ENCODE peak calls at places on chromosomes 6 and 20, in four cellular contexts. A, E, J and T are unnamed samples.

GRCh38 chr6:2529217-2529719 is 221.5 kb downstream of the MYLK4 start:
- DNase-seq in A (no peak), E (no peak), J (no peak), T (no peak)

GRCh38 chr6:159988983-159989454 is 20.1 kb downstream of the IGF2R start:
- DNase-seq in A (peak), E (peak), J (no peak), T (no peak)

GRCh38 chr6:97626586-97627441 is 343.8 kb upstream of the MMS22L start:
- DNase-seq in A (peak), E (peak), J (no peak), T (no peak)

GRCh38 chr6:51934098-51934497 is 153.3 kb downstream of the PKHD1 start:
- DNase-seq in A (no peak), E (no peak), J (no peak), T (peak)

GRCh38 chr6:42007286-42007685 is 43.0 kb upstream of the TAF8 start:
- DNase-seq in A (no peak), E (no peak), J (no peak), T (no peak)

GRCh38 chr6:29722773-29723665 is at the start of gene HLA-F:
- DNase-seq in A (peak), E (peak), J (peak), T (peak)

GRCh38 chr6:11008821-11009220 is 35.3 kb downstream of the ELOVL2 start:
- DNase-seq in A (peak), E (peak), J (no peak), T (no peak)

GRCh38 chr20:10679269-10679668 is 5.5 kb upstream of the JAG1 start:
- DNase-seq in A (peak), E (no peak), J (no peak), T (no peak)

GRCh38 chr6:106556368-106556960 is 72.8 kb downstream of the RTN4IP1 start:
- DNase-seq in A (peak), E (peak), J (no peak), T (no peak)

GRCh38 chr6:122977180-122977579 is 18.9 kb upstream of the CLVS2 start:
- DNase-seq in A (no peak), E (no peak), J (no peak), T (no peak)

GRCh38 chr6:119535332-119535731 is 185.8 kb upstream of the MAN1A1 start:
- DNase-seq in A (no peak), E (no peak), J (peak), T (no peak)

GRCh38 chr20:36465109-36466080 is 75.9 kb upstream of the MYL9 start:
- DNase-seq in A (peak), E (peak), J (no peak), T (no peak)

GRCh38 chr6:47922391-47922790 is 140.6 kb downstream of the OPN5 start:
- DNase-seq in A (peak), E (peak), J (no peak), T (no peak)

GRCh38 chr20:4855555-4855954 is 133.8 kb downstream of the PRND start:
- DNase-seq in A (no peak), E (no peak), J (no peak), T (no peak)

GRCh38 chr6:25027221-25027916 is 91.6 kb upstream of the RIPOR2 start:
- DNase-seq in A (no peak), E (no peak), J (peak), T (peak)

GRCh38 chr6:88031550-88031949 is 16.1 kb upstream of the SPACA1 start:
- DNase-seq in A (no peak), E (no peak), J (no peak), T (no peak)

GRCh38 chr20:44187054-44187762 is at the start of gene JPH2:
- DNase-seq in A (peak), E (peak), J (no peak), T (no peak)

GRCh38 chr6:117666881-117667280 is 8.4 kb upstream of the NUS1 start:
- DNase-seq in A (peak), E (peak), J (no peak), T (no peak)

GRCh38 chr6:10478187-10479040 is 42.7 kb upstream of the GCNT2 start:
- DNase-seq in A (peak), E (peak), J (peak), T (peak)

GRCh38 chr6:155974967-155975366 is 519.3 kb upstream of the NOX3 start:
- DNase-seq in A (no peak), E (no peak), J (no peak), T (no peak)

GRCh38 chr6:116133453-116133852 is 7.5 kb upstream of the COL10A1 start:
- DNase-seq in A (no peak), E (no peak), J (no peak), T (no peak)

GRCh38 chr6:46935687-46936086 is 13.9 kb upstream of the ADGRF5 start:
- DNase-seq in A (peak), E (no peak), J (no peak), T (no peak)

GRCh38 chr6:38185244-38185643 is 365.7 kb downstream of the ZFAND3 start:
- DNase-seq in A (no peak), E (no peak), J (no peak), T (no peak)

GRCh38 chr20:62845818-62846527 is 15.6 kb downstream of the TCFL5 start:
- DNase-seq in A (peak), E (no peak), J (no peak), T (no peak)

GRCh38 chr20:40908311-40908710 is 120.3 kb upstream of the TOP1 start:
- DNase-seq in A (no peak), E (no peak), J (no peak), T (no peak)

GRCh38 chr6:40810176-40810575 is 223.0 kb upstream of the LRFN2 start:
- DNase-seq in A (peak), E (no peak), J (no peak), T (no peak)

GRCh38 chr6:133788556-133788955 is 100.4 kb upstream of the TCF21 start:
- DNase-seq in A (no peak), E (no peak), J (no peak), T (no peak)

GRCh38 chr6:104527761-104528415 is 331.8 kb downstream of the HACE1 start:
- DNase-seq in A (peak), E (peak), J (no peak), T (no peak)

DNA sequence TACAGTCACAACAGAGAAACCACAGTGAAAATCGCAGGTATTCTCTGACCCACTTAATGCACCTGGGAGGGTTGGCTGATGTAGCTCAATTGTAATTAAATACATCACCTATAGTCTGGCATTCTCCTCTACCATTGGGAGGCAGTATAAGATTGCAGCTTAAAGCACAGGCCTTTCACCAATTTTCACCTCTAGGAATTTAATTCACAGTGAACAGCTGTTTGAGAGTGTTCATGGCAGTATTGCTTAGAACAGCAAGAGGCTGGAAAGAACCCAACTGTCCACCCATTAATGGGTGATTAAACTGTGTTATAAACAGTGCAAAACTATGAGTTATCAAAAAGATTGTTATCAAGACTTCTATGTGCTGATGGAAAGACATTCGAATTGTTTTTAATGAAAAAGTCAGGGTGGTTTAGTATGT is 2.0 kb downstream of the EDEM2 start:
- DNase-seq in A (peak), E (peak), J (no peak), T (peak)
- TF ChIP-seq CTCF in A (peak), E (peak), J (peak), T (peak)

GRCh38 chr6:31664790-31665500 is at the start of gene GPANK1:
- DNase-seq in A (peak), E (peak), J (peak), T (peak)
- TF ChIP-seq CTCF in A (no peak), E (no peak), J (no peak), T (no peak)

DNA sequence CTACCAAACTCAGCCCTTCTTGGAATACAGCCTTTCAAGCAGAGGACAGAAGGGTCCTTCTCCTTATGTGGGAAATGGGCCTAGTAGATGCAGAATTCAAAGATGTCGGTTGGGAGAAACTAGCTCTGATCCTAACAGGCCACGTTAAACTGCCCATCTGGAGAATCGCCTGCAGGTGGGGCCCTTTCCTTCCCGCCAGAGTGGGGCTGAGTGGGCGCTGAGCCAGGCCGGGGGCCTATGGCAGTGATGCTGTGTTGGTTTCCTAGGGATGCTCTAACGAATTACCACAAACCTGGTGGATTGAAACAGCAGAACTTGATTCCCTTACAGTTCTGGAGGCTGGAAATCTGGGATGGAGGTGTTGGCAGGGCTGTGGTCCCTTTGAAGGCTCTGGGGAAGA is 9.1 kb downstream of the MAPK13 start:
- DNase-seq in A (no peak), E (no peak), J (no peak), T (no peak)
- TF ChIP-seq CTCF in A (no peak), E (no peak), J (peak), T (peak)

DNA sequence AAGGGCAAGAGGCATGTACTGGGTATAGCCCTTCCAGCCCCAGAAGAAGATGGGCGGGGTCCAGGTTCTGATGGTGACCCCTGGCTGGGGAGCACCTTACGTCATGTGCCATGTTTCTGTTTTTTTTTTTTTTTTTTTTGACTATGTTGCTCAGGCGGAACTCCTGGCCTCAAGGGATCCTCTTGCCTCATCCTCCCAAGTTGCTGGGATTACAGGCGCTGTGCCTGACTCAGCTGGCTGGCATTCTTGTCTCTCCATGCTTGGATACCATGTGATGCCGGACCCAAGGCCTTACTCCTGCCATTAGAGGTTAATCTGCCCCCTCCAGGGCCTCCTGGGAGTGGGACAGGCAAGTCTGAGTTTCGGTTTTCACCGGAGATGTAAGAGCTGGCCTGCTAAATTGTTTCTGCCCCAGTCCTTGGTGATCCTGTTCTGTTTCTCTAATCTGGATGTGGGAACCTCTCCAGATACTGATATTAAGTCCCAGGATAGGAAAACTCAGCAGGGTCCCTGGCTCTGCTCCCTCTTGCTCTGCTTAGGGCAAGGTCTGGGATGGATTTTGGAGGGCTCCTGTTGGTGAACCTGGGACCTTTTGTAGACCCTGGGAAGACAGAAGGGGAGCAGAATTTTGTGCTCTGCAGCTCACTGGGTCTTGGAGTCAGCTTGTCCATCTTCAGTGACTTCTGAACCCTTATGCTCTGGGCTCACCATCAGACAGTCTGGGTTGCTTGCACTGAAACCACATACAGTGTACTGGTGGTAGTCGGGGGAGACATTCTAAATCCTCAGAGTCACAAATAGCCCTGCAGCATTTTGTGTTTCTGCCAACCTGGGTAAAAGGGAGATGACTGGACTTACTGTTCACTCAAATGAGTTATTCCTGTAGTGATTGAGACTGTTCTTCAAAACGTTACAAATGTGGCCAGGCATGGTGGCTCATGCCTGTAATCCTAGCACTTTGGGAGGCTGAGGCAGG is 45.1 kb downstream of the PTK7 start:
- DNase-seq in A (peak), E (peak), J (no peak), T (no peak)
- TF ChIP-seq CTCF in A (peak), E (peak), J (no peak), T (no peak)

DNA sequence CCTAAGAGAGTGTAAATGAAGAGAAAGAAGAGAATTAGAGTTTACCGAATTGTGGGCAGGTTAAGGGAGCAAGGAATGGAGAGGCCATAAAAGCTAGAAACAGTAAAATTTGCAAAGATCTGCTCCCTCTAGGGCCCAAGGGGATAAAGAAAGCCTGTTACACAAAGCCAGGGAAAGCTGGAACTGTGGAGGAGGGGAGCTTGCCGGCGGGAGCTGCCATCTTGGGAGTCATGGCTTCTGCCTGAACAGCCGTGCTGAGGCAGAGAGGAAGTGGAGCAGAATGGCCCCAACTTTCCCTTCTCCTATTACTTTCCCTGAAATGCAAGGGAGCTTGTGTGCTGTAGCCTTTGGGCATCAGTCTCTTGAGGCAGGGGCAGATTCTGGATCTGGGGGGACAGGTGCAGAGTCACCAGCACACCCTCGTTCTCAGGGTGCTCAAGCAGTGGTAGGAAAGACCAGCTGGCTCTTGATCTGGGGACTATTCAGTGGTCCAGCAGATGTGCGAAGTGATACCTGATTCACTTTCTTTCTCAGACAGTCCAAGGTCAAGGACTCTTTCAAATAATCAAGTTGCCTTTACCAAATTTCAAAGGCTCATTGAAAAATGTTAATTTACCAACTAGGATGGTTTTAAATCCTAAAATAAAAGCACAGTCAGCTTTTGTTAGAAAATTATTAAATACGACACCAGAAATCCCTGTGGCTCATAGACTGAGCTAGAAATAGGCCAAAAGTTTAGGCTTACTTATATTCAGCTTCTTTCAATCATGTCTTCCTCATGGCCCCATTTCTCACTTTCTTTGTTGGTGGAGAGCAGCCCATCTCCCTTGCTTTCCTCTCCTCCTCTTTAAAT is 25.7 kb downstream of the LAMA4 start:
- DNase-seq in A (no peak), E (no peak), J (no peak), T (no peak)
- TF ChIP-seq CTCF in A (no peak), E (no peak), J (no peak), T (no peak)

GRCh38 chr20:16922834-16923233 is 174.7 kb downstream of the OTOR start:
- DNase-seq in A (peak), E (peak), J (no peak), T (no peak)

GRCh38 chr20:16914277-16914676 is 166.1 kb downstream of the OTOR start:
- DNase-seq in A (no peak), E (no peak), J (no peak), T (no peak)

GRCh38 chr20:16919841-16920240 is 171.7 kb downstream of the OTOR start:
- DNase-seq in A (no peak), E (no peak), J (no peak), T (no peak)

GRCh38 chr20:16916165-16916564 is 168.0 kb downstream of the OTOR start:
- DNase-seq in A (no peak), E (no peak), J (no peak), T (no peak)

DNA sequence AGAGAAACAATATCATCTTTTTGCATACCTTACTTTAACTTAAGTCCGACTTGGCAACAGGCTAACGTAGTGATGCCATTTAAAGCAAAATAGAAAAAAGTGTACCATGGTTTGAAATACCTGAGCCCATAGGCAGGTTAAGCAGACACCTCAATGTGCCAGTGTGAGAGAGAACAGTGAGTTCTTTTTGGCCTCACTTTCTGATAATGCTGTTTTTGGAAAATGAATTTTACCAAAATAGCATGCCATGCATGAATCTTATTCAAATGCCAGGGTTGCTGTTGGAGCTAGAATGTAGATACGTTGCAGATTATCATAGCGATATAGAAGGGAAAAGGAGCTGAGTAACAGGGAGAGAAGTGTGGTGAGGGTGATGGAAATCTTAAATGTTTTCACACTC is 170.2 kb downstream of the OTOR start:
- DNase-seq in A (no peak), E (no peak), J (no peak), T (no peak)
- TF ChIP-seq CTCF in A (no peak), E (no peak), J (no peak), T (no peak)

GRCh38 chr6:135672256-135672655 is 174.7 kb upstream of the AHI1 start:
- DNase-seq in A (no peak), E (no peak), J (no peak), T (no peak)

GRCh38 chr6:135673671-135674309 is 176.2 kb upstream of the AHI1 start:
- DNase-seq in A (peak), E (no peak), J (no peak), T (no peak)

GRCh38 chr6:135675026-135675425 is 176.5 kb upstream of the PDE7B start:
- DNase-seq in A (peak), E (no peak), J (no peak), T (no peak)

GRCh38 chr6:135680964-135681913 is 170.3 kb upstream of the PDE7B start:
- DNase-seq in A (peak), E (no peak), J (no peak), T (no peak)

GRCh38 chr6:135675862-135676261 is 175.6 kb upstream of the PDE7B start:
- DNase-seq in A (peak), E (peak), J (no peak), T (peak)
- TF ChIP-seq CTCF in A (no peak), E (no peak), J (peak), T (peak)

DNA sequence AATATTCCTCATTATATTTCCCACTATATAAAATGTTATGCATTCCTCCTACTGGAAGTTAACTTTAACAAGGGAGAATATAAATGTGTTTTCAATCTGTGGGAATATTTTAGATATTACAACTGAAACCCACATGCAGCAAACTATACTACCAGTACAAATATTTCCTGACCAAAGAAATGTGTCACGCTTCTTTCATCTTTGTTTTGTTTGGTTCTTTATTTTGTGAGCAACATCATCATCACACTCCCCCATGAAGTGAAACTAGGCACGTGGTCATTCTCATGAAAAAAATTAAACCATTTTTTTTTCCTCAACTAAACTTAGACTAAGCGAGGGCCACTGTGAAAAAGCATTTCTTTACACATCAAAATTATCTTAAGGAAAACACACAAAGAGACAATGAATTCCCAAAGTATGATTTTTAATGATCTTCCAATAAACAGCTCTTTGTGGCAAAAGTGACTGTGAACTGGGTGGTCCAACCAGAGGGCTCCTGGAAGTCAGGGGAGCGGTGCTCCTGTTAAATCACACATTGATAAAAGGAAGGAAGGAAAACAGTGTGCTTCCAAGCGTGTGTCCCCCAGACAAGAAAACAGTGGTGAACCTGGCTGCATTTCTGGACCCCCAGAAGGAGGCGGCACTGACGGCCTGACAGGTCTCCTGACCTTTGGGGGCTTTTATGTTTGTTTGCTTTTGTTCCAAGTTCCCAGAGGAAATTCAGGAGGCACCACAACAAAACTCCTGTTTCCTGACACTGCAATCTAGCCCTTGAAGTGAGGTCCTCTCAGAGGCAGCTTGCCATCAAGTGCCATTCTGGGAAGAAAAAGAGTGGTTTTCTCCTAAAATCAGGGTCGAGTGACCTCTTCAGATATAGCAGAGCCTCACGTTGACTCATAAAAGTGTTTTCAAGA is 166.8 kb upstream of the FOXQ1 start:
- DNase-seq in A (peak), E (peak), J (no peak), T (no peak)
- TF ChIP-seq CTCF in A (no peak), E (no peak), J (no peak), T (no peak)

DNA sequence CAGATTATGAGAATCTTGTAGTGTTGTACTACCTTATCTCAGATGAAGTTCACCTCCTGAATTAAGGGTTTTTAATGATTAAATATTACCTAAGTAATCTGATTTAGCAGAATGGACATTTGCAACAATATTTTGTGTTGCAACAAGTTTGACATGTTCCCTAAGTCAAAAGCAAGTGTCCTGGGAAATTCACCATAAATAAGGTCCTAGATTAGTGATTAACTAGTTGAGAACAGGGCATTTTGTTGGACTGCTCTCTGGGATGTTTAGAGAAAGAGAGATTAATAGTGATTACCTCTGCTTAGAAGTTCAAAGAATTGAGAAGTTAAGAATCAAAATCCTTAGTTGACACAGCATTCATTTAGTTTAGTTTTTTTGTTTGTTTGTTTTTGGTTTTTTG is 120.2 kb upstream of the MARCKS start:
- DNase-seq in A (no peak), E (no peak), J (no peak), T (no peak)
- TF ChIP-seq CTCF in A (no peak), E (no peak), J (no peak), T (no peak)